ENCODE peak calls at places on chromosomes 7 and 10, in four cellular contexts. One of them, this sample, is unnamed.

GRCh38 chr10:4512557-4513286 is 313.3 kb upstream of the AKR1E2 start:
- DNase-seq in HCT116: peak
- DNase-seq in endothelial cell of umbilical vein: peak
- DNase-seq in GM12878: no peak
- DNase-seq in this sample: peak

GRCh38 chr10:84337199-84337598 is 8.8 kb downstream of the CCSER2 start:
- DNase-seq in HCT116: no peak
- DNase-seq in endothelial cell of umbilical vein: no peak
- DNase-seq in GM12878: no peak
- DNase-seq in this sample: peak

GRCh38 chr7:38229386-38229785 is 44.0 kb downstream of the TARP start:
- DNase-seq in HCT116: no peak
- DNase-seq in endothelial cell of umbilical vein: no peak
- DNase-seq in GM12878: no peak
- DNase-seq in this sample: peak

GRCh38 chr10:60942604-60943269 is 1.2 kb downstream of the RHOBTB1 start:
- DNase-seq in HCT116: no peak
- DNase-seq in endothelial cell of umbilical vein: peak
- DNase-seq in GM12878: no peak
- DNase-seq in this sample: peak

GRCh38 chr7:157886711-157887110 is 549.9 kb downstream of the DNAJB6 start:
- DNase-seq in HCT116: no peak
- DNase-seq in endothelial cell of umbilical vein: no peak
- DNase-seq in GM12878: no peak
- DNase-seq in this sample: no peak

GRCh38 chr10:84429926-84430520 is 101.6 kb downstream of the CCSER2 start:
- DNase-seq in HCT116: peak
- DNase-seq in endothelial cell of umbilical vein: peak
- DNase-seq in GM12878: peak
- DNase-seq in this sample: peak

GRCh38 chr7:149031353-149031910 is 3.1 kb upstream of the PDIA4 start:
- DNase-seq in HCT116: no peak
- DNase-seq in endothelial cell of umbilical vein: no peak
- DNase-seq in GM12878: no peak
- DNase-seq in this sample: no peak

GRCh38 chr10:96967847-96968246 is 135.7 kb downstream of the LCOR start:
- DNase-seq in HCT116: no peak
- DNase-seq in endothelial cell of umbilical vein: peak
- DNase-seq in GM12878: no peak
- DNase-seq in this sample: no peak

GRCh38 chr7:20647908-20648776 is 32.7 kb downstream of the ABCB5 start:
- DNase-seq in HCT116: peak
- DNase-seq in endothelial cell of umbilical vein: peak
- DNase-seq in GM12878: no peak
- DNase-seq in this sample: peak

GRCh38 chr10:43336641-43337318 is 34.7 kb upstream of the FXYD4 start:
- DNase-seq in HCT116: no peak
- DNase-seq in endothelial cell of umbilical vein: no peak
- DNase-seq in GM12878: no peak
- DNase-seq in this sample: no peak

GRCh38 chr10:72173635-72174296 is 42.0 kb upstream of the ANAPC16 start:
- DNase-seq in HCT116: peak
- DNase-seq in endothelial cell of umbilical vein: no peak
- DNase-seq in GM12878: peak
- DNase-seq in this sample: peak

GRCh38 chr7:127863082-127863481 is 168.2 kb downstream of the LRRC4 start:
- DNase-seq in HCT116: no peak
- DNase-seq in endothelial cell of umbilical vein: no peak
- DNase-seq in GM12878: no peak
- DNase-seq in this sample: no peak

GRCh38 chr7:141654551-141654950 is 47.4 kb downstream of the DENND11 start:
- DNase-seq in HCT116: peak
- DNase-seq in endothelial cell of umbilical vein: peak
- DNase-seq in GM12878: peak
- DNase-seq in this sample: peak
- TF ChIP-seq MAX in HCT116: no peak
- TF ChIP-seq MAX in endothelial cell of umbilical vein: no peak
- TF ChIP-seq MAX in GM12878: no peak
- TF ChIP-seq MAX in this sample: no peak

GRCh38 chr7:17298102-17298839 is at the start of gene AHR:
- DNase-seq in HCT116: peak
- DNase-seq in endothelial cell of umbilical vein: peak
- DNase-seq in GM12878: peak
- DNase-seq in this sample: peak
- TF ChIP-seq POLR2A in HCT116: peak
- TF ChIP-seq POLR2A in endothelial cell of umbilical vein: peak
- TF ChIP-seq POLR2A in GM12878: peak
- TF ChIP-seq POLR2A in this sample: peak

DNA sequence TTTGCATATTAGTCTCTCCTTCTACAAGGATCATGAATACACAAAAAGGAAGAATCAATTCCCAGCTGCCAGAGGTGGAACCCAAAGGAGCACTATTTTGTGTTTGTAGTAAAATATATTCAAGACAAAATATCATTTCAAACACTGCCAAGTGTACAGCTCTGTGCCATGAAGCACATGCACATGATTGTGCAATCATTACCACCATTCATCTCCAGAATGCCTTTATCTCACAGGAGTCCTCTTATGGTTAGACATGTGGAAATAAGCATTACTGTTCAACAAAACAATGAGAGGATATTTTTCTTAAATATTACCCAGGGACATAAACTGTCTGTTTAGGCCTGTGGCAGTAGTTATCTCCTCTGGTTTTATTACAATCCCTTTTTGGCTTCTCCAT is 151.4 kb upstream of the PPP1R3A start:
- DNase-seq in HCT116: no peak
- DNase-seq in endothelial cell of umbilical vein: no peak
- DNase-seq in GM12878: no peak
- DNase-seq in this sample: peak
- TF ChIP-seq MAX in HCT116: no peak
- TF ChIP-seq MAX in endothelial cell of umbilical vein: no peak
- TF ChIP-seq MAX in GM12878: no peak
- TF ChIP-seq MAX in this sample: peak

GRCh38 chr10:102800601-102801335 is 36.4 kb downstream of the CYP17A1 start:
- DNase-seq in HCT116: no peak
- DNase-seq in endothelial cell of umbilical vein: peak
- DNase-seq in GM12878: no peak
- DNase-seq in this sample: no peak

GRCh38 chr10:102801496-102801895 is 35.7 kb downstream of the CYP17A1 start:
- DNase-seq in HCT116: no peak
- DNase-seq in endothelial cell of umbilical vein: peak
- DNase-seq in GM12878: no peak
- DNase-seq in this sample: no peak

GRCh38 chr10:102801978-102802377 is 35.2 kb downstream of the CYP17A1 start:
- DNase-seq in HCT116: no peak
- DNase-seq in endothelial cell of umbilical vein: no peak
- DNase-seq in GM12878: no peak
- DNase-seq in this sample: peak

GRCh38 chr10:102802920-102803534 is 34.2 kb downstream of the CYP17A1 start:
- DNase-seq in HCT116: no peak
- DNase-seq in endothelial cell of umbilical vein: peak
- DNase-seq in GM12878: peak
- DNase-seq in this sample: no peak

DNA sequence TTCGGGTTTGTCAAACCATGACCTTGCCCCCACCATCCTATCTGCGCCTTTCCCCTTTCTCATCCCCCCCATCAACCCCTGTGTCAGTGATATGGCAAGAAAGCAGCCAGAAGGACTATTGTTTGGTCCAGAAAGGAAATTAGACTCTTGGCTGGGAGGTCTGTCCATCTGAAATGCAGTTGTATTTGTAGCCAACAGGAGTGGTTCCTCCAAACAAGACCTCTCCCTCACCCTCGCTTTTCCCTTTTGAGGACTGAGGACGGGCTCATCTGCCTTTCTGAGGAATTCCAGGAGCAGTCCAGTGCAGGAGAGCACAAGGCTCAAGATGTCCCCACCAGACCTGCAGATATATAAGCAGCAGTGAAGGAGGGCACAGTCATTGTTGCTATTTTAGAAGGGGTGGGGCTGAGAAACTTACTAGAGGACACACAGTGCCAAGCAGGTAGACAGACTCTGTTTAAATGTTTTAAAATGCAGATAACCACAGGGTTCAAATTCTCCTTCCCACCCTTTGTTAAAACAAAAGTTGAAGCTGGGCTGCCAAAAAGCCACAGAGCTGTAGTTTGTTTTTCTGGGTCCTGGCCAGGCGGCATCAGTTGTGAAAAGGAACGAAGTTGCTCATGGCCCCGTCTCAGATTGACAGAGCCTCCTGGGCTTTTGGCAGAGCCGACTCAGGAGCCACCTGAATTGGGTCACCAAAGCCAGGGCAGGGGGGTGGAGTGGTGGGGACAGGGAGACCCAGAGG is 37.4 kb downstream of the CYP17A1 start:
- DNase-seq in HCT116: no peak
- DNase-seq in endothelial cell of umbilical vein: peak
- DNase-seq in GM12878: no peak
- DNase-seq in this sample: no peak
- TF ChIP-seq POLR2A in HCT116: no peak
- TF ChIP-seq POLR2A in endothelial cell of umbilical vein: no peak
- TF ChIP-seq POLR2A in GM12878: no peak
- TF ChIP-seq POLR2A in this sample: no peak

GRCh38 chr7:134599371-134599770 is 47.3 kb upstream of the BPGM start:
- DNase-seq in HCT116: no peak
- DNase-seq in endothelial cell of umbilical vein: no peak
- DNase-seq in GM12878: no peak
- DNase-seq in this sample: peak
- TF ChIP-seq MAX in HCT116: no peak
- TF ChIP-seq MAX in endothelial cell of umbilical vein: no peak
- TF ChIP-seq MAX in GM12878: no peak
- TF ChIP-seq MAX in this sample: no peak

GRCh38 chr10:122980209-122981065 is at the start of gene PSTK:
- DNase-seq in HCT116: peak
- DNase-seq in endothelial cell of umbilical vein: peak
- DNase-seq in GM12878: peak
- DNase-seq in this sample: peak
- TF ChIP-seq POLR2A in HCT116: peak
- TF ChIP-seq POLR2A in endothelial cell of umbilical vein: peak
- TF ChIP-seq POLR2A in GM12878: peak
- TF ChIP-seq POLR2A in this sample: peak

GRCh38 chr7:114648680-114649079 is 234.1 kb downstream of the FOXP2 start:
- DNase-seq in HCT116: no peak
- DNase-seq in endothelial cell of umbilical vein: no peak
- DNase-seq in GM12878: no peak
- DNase-seq in this sample: no peak
- TF ChIP-seq MAX in HCT116: no peak
- TF ChIP-seq MAX in endothelial cell of umbilical vein: no peak
- TF ChIP-seq MAX in GM12878: no peak
- TF ChIP-seq MAX in this sample: no peak

GRCh38 chr7:87058739-87059524 is 522 bp downstream of the ELAPOR2 start:
- DNase-seq in HCT116: no peak
- DNase-seq in endothelial cell of umbilical vein: peak
- DNase-seq in GM12878: no peak
- DNase-seq in this sample: peak

GRCh38 chr7:87060288-87060537 is 759 bp upstream of the ELAPOR2 start:
- DNase-seq in HCT116: no peak
- DNase-seq in endothelial cell of umbilical vein: no peak
- DNase-seq in GM12878: no peak
- DNase-seq in this sample: no peak

GRCh38 chr7:87057210-87057609 is 2.2 kb downstream of the ELAPOR2 start:
- DNase-seq in HCT116: no peak
- DNase-seq in endothelial cell of umbilical vein: peak
- DNase-seq in GM12878: no peak
- DNase-seq in this sample: no peak

GRCh38 chr7:87056346-87056745 is 3.1 kb downstream of the ELAPOR2 start:
- DNase-seq in HCT116: no peak
- DNase-seq in endothelial cell of umbilical vein: peak
- DNase-seq in GM12878: no peak
- DNase-seq in this sample: no peak

GRCh38 chr7:87059525-87060287 is at the start of gene ELAPOR2:
- DNase-seq in HCT116: peak
- DNase-seq in endothelial cell of umbilical vein: peak
- DNase-seq in GM12878: peak
- DNase-seq in this sample: peak
- TF ChIP-seq POLR2A in HCT116: peak
- TF ChIP-seq POLR2A in endothelial cell of umbilical vein: peak
- TF ChIP-seq POLR2A in GM12878: peak
- TF ChIP-seq POLR2A in this sample: no peak

DNA sequence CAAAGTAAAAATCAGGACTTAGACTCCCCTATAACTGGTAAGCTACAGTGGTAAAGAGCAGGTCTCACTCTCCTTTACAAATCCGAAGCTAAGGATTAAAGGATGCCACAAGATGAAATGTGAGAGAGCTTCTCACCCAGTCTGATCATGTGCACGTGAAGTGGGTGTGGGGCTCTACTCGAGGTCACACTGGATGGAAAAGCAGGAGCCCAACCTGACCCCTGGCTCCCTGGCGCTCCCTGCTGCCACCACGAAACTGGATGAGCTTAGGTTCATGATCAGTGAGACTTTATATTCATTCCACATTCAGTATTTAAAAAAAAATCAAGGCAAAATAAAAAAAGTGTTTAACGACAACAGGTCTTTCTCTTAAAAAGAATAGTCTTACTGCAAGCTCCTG is 21.7 kb upstream of the FOXI2 start:
- DNase-seq in HCT116: no peak
- DNase-seq in endothelial cell of umbilical vein: no peak
- DNase-seq in GM12878: no peak
- DNase-seq in this sample: no peak
- TF ChIP-seq MAX in HCT116: no peak
- TF ChIP-seq MAX in endothelial cell of umbilical vein: no peak
- TF ChIP-seq MAX in GM12878: no peak
- TF ChIP-seq MAX in this sample: no peak

This sample was measured in NB4.